ENCODE peak calls at places on chromosomes 1 and 21, in eight cellular contexts. O, Q, H, V, F, M, R and W are unnamed samples.

GRCh38 chr1:28302247-28302646 is 26.6 kb upstream of the MED18 start:
- DNase-seq in M (no peak), O (no peak), R (no peak), H (no peak), F (no peak), V (no peak), Q (no peak), W (no peak)

GRCh38 chr1:169289016-169289415 is 78.6 kb downstream of the NME7 start:
- DNase-seq in H (no peak), Q (no peak), O (no peak), R (no peak), V (no peak), F (no peak), M (no peak), W (no peak)

GRCh38 chr1:179353546-179353945 is 12.2 kb upstream of the AXDND1 start:
- DNase-seq in H (no peak), M (peak), F (no peak), V (no peak), R (no peak), O (no peak), Q (no peak), W (no peak)

GRCh38 chr1:225299624-225300023 is 128.2 kb downstream of the LBR start:
- DNase-seq in H (no peak), F (no peak), V (peak), O (no peak), R (no peak), Q (no peak), M (peak), W (no peak)

GRCh38 chr21:31529406-31529805 is 130.1 kb upstream of the SOD1 start:
- DNase-seq in O (no peak), R (no peak), F (no peak), V (no peak), Q (no peak), H (no peak), M (no peak), W (no peak)

GRCh38 chr1:228339059-228339704 is 67.5 kb downstream of the TRIM11 start:
- DNase-seq in H (no peak), R (no peak), Q (no peak), F (no peak), O (no peak), M (no peak), V (no peak), W (no peak)

GRCh38 chr1:29809446-29810120 is 573.3 kb downstream of the PTPRU start:
- DNase-seq in F (no peak), V (no peak), O (no peak), M (no peak), Q (no peak), H (no peak), R (peak), W (no peak)

GRCh38 chr1:24930703-24931480 is 816 bp upstream of the RUNX3 start:
- DNase-seq in Q (no peak), V (no peak), M (no peak), O (no peak), R (peak), F (no peak), H (no peak), W (no peak)

GRCh38 chr1:109425902-109426277 is 358 bp downstream of the PSMA5 start:
- DNase-seq in H (no peak), R (no peak), V (peak), M (peak), F (peak), O (no peak), Q (no peak), W (peak)

GRCh38 chr1:208034135-208034534 is 123.2 kb upstream of the CD34 start:
- DNase-seq in M (no peak), F (no peak), V (no peak), R (no peak), Q (no peak), H (no peak), O (no peak), W (no peak)

GRCh38 chr21:46063227-46063626 is 34.7 kb upstream of the COL6A2 start:
- DNase-seq in M (no peak), R (peak), V (no peak), Q (no peak), F (no peak), O (no peak), H (no peak), W (peak)

GRCh38 chr1:209076688-209077087 is 506.8 kb upstream of the CAMK1G start:
- DNase-seq in H (no peak), V (peak), R (peak), F (no peak), O (no peak), M (no peak), Q (no peak), W (peak)

GRCh38 chr1:7879228-7879627 is 26.4 kb upstream of the UTS2 start:
- DNase-seq in R (no peak), O (no peak), F (no peak), M (no peak), V (no peak), Q (no peak), H (no peak), W (no peak)

GRCh38 chr1:109981128-109981379 is 3.5 kb upstream of the AHCYL1 start:
- DNase-seq in M (no peak), O (no peak), F (no peak), Q (no peak), H (no peak), V (no peak), R (no peak), W (no peak)

GRCh38 chr1:23019851-23020625 is 770 bp downstream of the KDM1A start:
- DNase-seq in M (peak), H (peak), V (peak), F (no peak), Q (peak), R (peak), O (peak), W (peak)